ENCODE peak calls at places on chromosomes 5 and 9, in four cellular contexts. M, O, B and I are unnamed samples.

GRCh38 chr9:108467653-108468324 is 388.0 kb downstream of the ACTL7B start:
- DNase-seq in M (no peak), O (peak; percentile 27), B (peak; percentile 52), I (no peak)

GRCh38 chr5:75463726-75464125 is 47.7 kb downstream of the CERT1 start:
- DNase-seq in M (no peak), O (no peak), B (no peak), I (no peak)

GRCh38 chr5:138282918-138283742 is 8.7 kb upstream of the GFRA3 start:
- DNase-seq in M (peak; percentile 43), O (peak; percentile 70), B (no peak), I (peak; percentile 4)

GRCh38 chr9:69444021-69444420 is 119.0 kb downstream of the ENTREP1 start:
- DNase-seq in M (no peak), O (peak; percentile 62), B (no peak), I (peak; percentile 69)

GRCh38 chr5:151139015-151139414 is 18.6 kb downstream of the ANXA6 start:
- DNase-seq in M (no peak), O (no peak), B (no peak), I (no peak)

GRCh38 chr5:175478384-175479124 is at the start of gene SFXN1:
- DNase-seq in M (peak; percentile 83), O (peak; percentile 38), B (peak; percentile 83), I (no peak)

GRCh38 chr5:76180817-76181805 is 97.9 kb downstream of the SV2C start:
- DNase-seq in M (no peak), O (no peak), B (no peak), I (no peak)

GRCh38 chr9:99078731-99079130 is 26.2 kb upstream of the TGFBR1 start:
- DNase-seq in M (no peak), O (no peak), B (no peak), I (no peak)

GRCh38 chr9:95073042-95073607 is 244.4 kb downstream of the FANCC start:
- DNase-seq in M (no peak), O (no peak), B (no peak), I (no peak)

GRCh38 chr9:136153381-136154065 is 34.8 kb upstream of the TMEM250 start:
- DNase-seq in M (peak; percentile 12), O (no peak), B (no peak), I (no peak)
- H3K27me3 ChIP-seq in M (no peaks in the 10 kb centered on the region), O (peaks cover 9% of the 10 kb centered on the region), B (no peaks in the 10 kb centered on the region), I (peaks cover 17% of the 10 kb centered on the region)

GRCh38 chr5:181114844-181115778 is 15.9 kb downstream of the OR2V1 start:
- DNase-seq in M (no peak), O (peak; percentile 63), B (no peak), I (no peak)

GRCh38 chr5:181111010-181111409 is 20.0 kb downstream of the OR2V1 start:
- DNase-seq in M (no peak), O (no peak), B (no peak), I (no peak)

GRCh38 chr5:181118369-181118768 is 12.6 kb downstream of the OR2V1 start:
- DNase-seq in M (no peak), O (no peak), B (no peak), I (no peak)

GRCh38 chr5:181119105-181119504 is 11.9 kb downstream of the OR2V1 start:
- DNase-seq in M (no peak), O (no peak), B (no peak), I (no peak)

GRCh38 chr5:181114284-181114843 is 16.6 kb downstream of the OR2V1 start:
- DNase-seq in M (no peak), O (no peak), B (no peak), I (no peak)
- H3K27me3 ChIP-seq in M (peaks cover 49% of the 10 kb centered on the region), O (peaks cover 11% of the 10 kb centered on the region), B (peaks cover 2% of the 10 kb centered on the region), I (peaks cover 2% of the 10 kb centered on the region)

DNA sequence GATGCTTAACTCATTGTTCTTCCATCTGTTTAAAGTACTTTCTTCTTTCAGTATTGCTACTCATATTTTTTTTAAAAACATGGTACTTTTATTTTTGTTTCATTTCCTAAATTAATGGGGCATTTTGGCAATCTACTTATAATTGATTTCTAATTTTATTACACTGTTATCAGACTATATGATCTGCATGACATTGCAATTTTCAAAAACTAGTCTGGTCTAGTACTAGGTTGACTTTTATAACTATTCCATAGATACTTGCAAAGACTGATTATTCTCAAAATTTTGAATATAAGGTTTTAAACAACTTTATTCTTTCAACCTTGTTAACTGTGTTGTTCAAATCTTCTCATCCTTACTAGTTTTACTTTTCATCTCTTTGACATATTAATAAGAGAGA is 63.9 kb upstream of the MVB12B start:
- DNase-seq in M (no peak), O (no peak), B (no peak), I (no peak)
- H3K27me3 ChIP-seq in M (no peaks in the 10 kb centered on the region), O (peaks cover 7% of the 10 kb centered on the region), B (peaks cover under 1% of the 10 kb centered on the region), I (peaks cover 16% of the 10 kb centered on the region)

DNA sequence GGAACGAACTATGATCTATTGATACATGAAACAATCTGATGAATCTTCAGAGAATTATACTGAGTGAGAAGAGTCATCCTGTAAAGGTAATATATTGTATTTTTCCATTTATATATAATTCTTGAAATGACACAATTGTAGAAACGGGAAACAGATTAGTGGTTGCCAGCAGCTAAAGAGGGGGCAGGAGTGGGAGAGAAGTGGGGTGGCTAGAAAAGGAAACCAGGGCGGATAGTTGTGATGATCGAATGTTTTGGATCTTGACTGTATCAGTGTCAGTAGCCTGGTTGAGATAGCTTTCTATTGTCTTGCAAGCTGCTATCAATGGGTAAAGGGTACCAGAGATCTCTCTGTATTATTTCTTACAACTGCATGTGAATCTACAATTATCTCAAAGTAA is 17.7 kb upstream of the RAPGEF1 start:
- DNase-seq in M (no peak), O (no peak), B (no peak), I (no peak)
- H3K27me3 ChIP-seq in M (peaks cover 7% of the 10 kb centered on the region), O (peaks cover 10% of the 10 kb centered on the region), B (no peaks in the 10 kb centered on the region), I (peaks cover 8% of the 10 kb centered on the region)

DNA sequence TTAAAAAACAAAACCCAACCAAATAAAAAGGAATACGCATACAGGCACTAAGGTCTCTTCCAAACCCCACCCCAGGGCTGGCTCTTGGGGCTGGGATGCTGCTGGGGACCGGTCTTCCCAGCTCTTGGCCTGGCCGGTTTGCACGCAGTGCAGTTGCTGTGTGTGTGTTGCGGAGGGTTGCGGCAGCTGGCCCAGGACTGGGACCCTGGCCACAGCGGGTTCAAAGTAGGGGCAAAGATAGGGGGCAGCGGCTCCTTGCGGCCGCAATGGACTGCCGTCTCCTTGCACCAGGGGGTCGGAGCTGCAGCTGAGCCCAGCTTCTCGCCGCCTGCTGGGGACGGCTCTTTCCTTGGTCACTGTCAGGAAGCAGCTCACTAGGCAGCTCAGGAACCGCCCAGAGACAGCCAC is 5.0 kb downstream of the DMRT3 start:
- DNase-seq in M (no peak), O (no peak), B (no peak), I (no peak)
- H3K27me3 ChIP-seq in M (peaks cover 81% of the 10 kb centered on the region), O (peaks cover 55% of the 10 kb centered on the region), B (peaks cover 5% of the 10 kb centered on the region), I (peaks cover 9% of the 10 kb centered on the region)

GRCh38 chr9:90645721-90646120 is 3.1 kb upstream of the DIRAS2 start:
- DNase-seq in M (no peak), O (no peak), B (no peak), I (no peak)
- H3K27me3 ChIP-seq in M (peaks cover 5% of the 10 kb centered on the region), O (peaks cover 10% of the 10 kb centered on the region), B (no peaks in the 10 kb centered on the region), I (peaks cover 4% of the 10 kb centered on the region)

GRCh38 chr9:14342746-14343145 is 28.8 kb upstream of the NFIB start:
- DNase-seq in M (no peak), O (no peak), B (no peak), I (no peak)
- H3K27me3 ChIP-seq in M (no peaks in the 10 kb centered on the region), O (peaks cover 44% of the 10 kb centered on the region), B (no peaks in the 10 kb centered on the region), I (peaks cover 42% of the 10 kb centered on the region)

GRCh38 chr9:3916420-3916819 is 383.4 kb downstream of the GLIS3 start:
- DNase-seq in M (no peak), O (no peak), B (no peak), I (no peak)
- H3K27me3 ChIP-seq in M (no peaks in the 10 kb centered on the region), O (no peaks in the 10 kb centered on the region), B (no peaks in the 10 kb centered on the region), I (no peaks in the 10 kb centered on the region)

DNA sequence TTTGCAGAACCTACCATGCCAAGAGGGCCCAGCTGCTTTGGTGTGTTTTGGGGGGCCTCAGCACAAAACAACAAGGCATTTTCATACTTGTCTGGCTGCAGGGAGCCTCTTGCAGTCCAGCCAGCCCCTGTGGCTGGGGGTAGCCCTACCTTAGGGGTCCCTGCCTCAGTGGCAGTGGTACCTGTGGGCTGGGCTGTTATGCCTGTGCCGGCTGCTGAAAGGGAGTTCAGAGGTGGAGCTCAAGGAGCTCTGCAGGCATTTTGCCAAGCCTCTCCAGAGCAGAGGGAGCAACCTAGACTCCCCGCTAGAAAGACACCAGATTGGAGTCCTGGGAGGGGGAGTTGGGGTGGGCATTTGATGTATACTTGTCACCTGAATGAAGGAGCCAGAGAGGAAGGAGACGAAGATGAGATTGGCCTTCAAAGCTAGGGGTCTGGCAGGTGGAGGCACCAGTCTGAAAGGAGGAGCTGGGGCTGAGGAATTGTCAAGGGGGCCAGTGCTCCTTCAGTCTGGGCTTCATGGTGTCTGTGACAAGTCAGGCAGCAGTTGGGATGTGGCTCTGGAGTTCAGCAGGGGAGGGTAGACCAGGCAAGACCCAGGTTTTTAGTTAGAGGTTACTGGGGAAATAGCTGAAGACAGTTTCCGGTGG is 1.5 kb downstream of the SHROOM1 start:
- DNase-seq in M (no peak), O (no peak), B (no peak), I (no peak)
- H3K27me3 ChIP-seq in M (no peaks in the 10 kb centered on the region), O (no peaks in the 10 kb centered on the region), B (no peaks in the 10 kb centered on the region), I (no peaks in the 10 kb centered on the region)

GRCh38 chr5:139831624-139832023 is 36.0 kb downstream of the PSD2 start:
- DNase-seq in M (no peak), O (no peak), B (no peak), I (no peak)
- H3K27me3 ChIP-seq in M (no peaks in the 10 kb centered on the region), O (peaks cover 8% of the 10 kb centered on the region), B (no peaks in the 10 kb centered on the region), I (peaks cover 3% of the 10 kb centered on the region)